ENCODE peak calls at places on chromosome 20, in four cellular contexts. M, H, X and D are unnamed samples.

GRCh38 chr20:48651271-48651670 is 176.5 kb downstream of the PREX1 start:
- DNase-seq in H (no peak), M (peak), X (no peak), D (no peak)

GRCh38 chr20:36181934-36182603 is 27.5 kb downstream of the EPB41L1 start:
- DNase-seq in X (no peak), H (peak), M (no peak), D (peak)

GRCh38 chr20:50260480-50261221 is 70.0 kb downstream of the CEBPB start:
- DNase-seq in X (peak), M (no peak), H (no peak), D (no peak)

GRCh38 chr20:44448753-44449546 is 26.7 kb upstream of the TTPAL start:
- DNase-seq in H (peak), M (no peak), X (peak), D (peak)

GRCh38 chr20:35013421-35014411 is 58.0 kb downstream of the MYH7B start:
- DNase-seq in X (no peak), M (no peak), H (no peak), D (no peak)

GRCh38 chr20:855466-856360 is 22.2 kb downstream of the FAM110A start:
- DNase-seq in M (no peak), X (no peak), H (no peak), D (no peak)

GRCh38 chr20:47286681-47287080 is 69.8 kb downstream of the ZMYND8 start:
- DNase-seq in X (no peak), H (no peak), M (no peak), D (no peak)

GRCh38 chr20:47982574-47983360 is 197.5 kb upstream of the SULF2 start:
- DNase-seq in X (no peak), M (no peak), H (no peak), D (no peak)

GRCh38 chr20:10369723-10370090 is 64.3 kb downstream of the MKKS start:
- DNase-seq in X (no peak), H (peak), M (no peak), D (peak)

GRCh38 chr20:4916991-4917881 is 84.1 kb downstream of the SLC23A2 start:
- DNase-seq in M (no peak), H (peak), X (no peak), D (no peak)

GRCh38 chr20:17357238-17357637 is 130.4 kb downstream of the PCSK2 start:
- DNase-seq in M (no peak), H (no peak), X (no peak), D (no peak)

GRCh38 chr20:56572178-56572577 is 39.1 kb downstream of the FAM209B start:
- DNase-seq in H (no peak), X (no peak), M (no peak), D (no peak)

GRCh38 chr20:8073024-8073832 is 53.7 kb upstream of the TMX4 start:
- DNase-seq in H (no peak), M (no peak), X (no peak), D (peak)

GRCh38 chr20:9024596-9024995 is 44.3 kb upstream of the PLCB4 start:
- DNase-seq in X (no peak), M (no peak), H (no peak), D (no peak)

GRCh38 chr20:49999329-49999728 is 16.5 kb downstream of the SNAI1 start:
- DNase-seq in M (no peak), H (no peak), X (no peak), D (no peak)

GRCh38 chr20:36754656-36755222 is 8.8 kb upstream of the NDRG3 start:
- DNase-seq in H (peak), M (no peak), X (peak), D (peak)

GRCh38 chr20:47747663-47748031 is 37.6 kb downstream of the SULF2 start:
- DNase-seq in X (no peak), H (no peak), M (no peak), D (no peak)

GRCh38 chr20:62104791-62105345 is 17.4 kb upstream of the LSM14B start:
- DNase-seq in X (no peak), H (no peak), M (no peak), D (peak)

GRCh38 chr20:34365765-34366213 is 2.7 kb downstream of the ITCH start:
- DNase-seq in M (no peak), X (peak), H (no peak), D (no peak)

GRCh38 chr20:14765370-14765701 is 427.9 kb upstream of the FLRT3 start:
- DNase-seq in H (no peak), X (no peak), M (no peak), D (no peak)

GRCh38 chr20:32670773-32671455 is 2.8 kb downstream of the C20orf203 start:
- DNase-seq in M (no peak), X (no peak), H (no peak), D (no peak)

GRCh38 chr20:25695532-25696383 is 895 bp downstream of the ZNF337 start:
- DNase-seq in H (peak), X (peak), M (peak), D (peak)

GRCh38 chr20:36319356-36320260 is 13.5 kb downstream of the DLGAP4 start:
- DNase-seq in H (no peak), X (no peak), M (no peak), D (no peak)

GRCh38 chr20:35240914-35241293 is 14.4 kb downstream of the MMP24 start:
- DNase-seq in H (no peak), M (no peak), X (no peak), D (no peak)

GRCh38 chr20:61263084-61263695 is 11.1 kb downstream of the CDH4 start:
- DNase-seq in M (no peak), X (no peak), H (peak), D (peak)

GRCh38 chr20:18272451-18272850 is 15.9 kb upstream of the ZNF133 start:
- DNase-seq in H (no peak), M (peak), X (no peak), D (peak)

GRCh38 chr20:52959125-52959524 is 13.0 kb upstream of the TSHZ2 start:
- DNase-seq in M (no peak), X (no peak), H (no peak), D (no peak)

GRCh38 chr20:33830371-33830770 is 19.2 kb downstream of the CHMP4B start:
- DNase-seq in H (no peak), M (no peak), X (peak), D (peak)

GRCh38 chr20:12287575-12287974 is 369.9 kb downstream of the BTBD3 start:
- DNase-seq in M (no peak), H (no peak), X (no peak), D (no peak)

GRCh38 chr20:15240801-15241200 is 903.4 kb upstream of the FLRT3 start:
- DNase-seq in X (no peak), H (no peak), M (no peak), D (no peak)